ENCODE peak calls at places on chromosome 16, in five cellular contexts. F is activated T-cell treated with anti-CD3 and anti-CD28 coated beads, Interleukin-2, amount 50 U/mL, for 72 hours; H is type B pancreatic cell; R is mesendoderm; L is activated CD8-positive, alpha-beta memory T cell treated with anti-CD3 and anti-CD28 coated beads for 48 hours. Q is an unnamed sample.

GRCh38 chr16:17335826-17336492 is 134.8 kb downstream of the XYLT1 start:
- DNase-seq in F (no peak), H (no peak), R (no peak), L (no peak), Q (no peak)

GRCh38 chr16:24553983-24554382 is 14.6 kb downstream of the RBBP6 start:
- DNase-seq in F (no peak), H (no peak), R (no peak), L (no peak), Q (peak; percentile 52)

GRCh38 chr16:17161034-17161433 is 309.7 kb downstream of the XYLT1 start:
- DNase-seq in F (no peak), H (no peak), R (no peak), L (no peak), Q (no peak)

GRCh38 chr16:802914-803750 is 2.6 kb upstream of the GNG13 start:
- DNase-seq in F (no peak), H (no peak), R (no peak), L (no peak), Q (no peak)

GRCh38 chr16:87822002-87822390 is 47.3 kb downstream of the SLC7A5 start:
- DNase-seq in F (no peak), H (no peak), R (no peak), L (no peak), Q (no peak)

GRCh38 chr16:87582221-87582965 is 19.9 kb upstream of the JPH3 start:
- DNase-seq in F (no peak), H (no peak), R (no peak), L (no peak), Q (peak; percentile 95)

GRCh38 chr16:5234295-5235050 is 136.9 kb upstream of the EEF2KMT start:
- DNase-seq in F (no peak), H (no peak), R (no peak), L (no peak), Q (no peak)

GRCh38 chr16:74076568-74076967 is 220.0 kb upstream of the PSMD7 start:
- DNase-seq in F (no peak), H (no peak), R (no peak), L (no peak), Q (no peak)

GRCh38 chr16:27223701-27224100 is 20.4 kb downstream of the KDM8 start:
- DNase-seq in F (no peak), H (no peak), R (no peak), L (no peak), Q (no peak)

GRCh38 chr16:58098207-58099096 is 30.7 kb downstream of the CFAP20 start:
- DNase-seq in F (no peak), H (no peak), R (peak; percentile 51), L (no peak), Q (peak; percentile 26)

GRCh38 chr16:81632392-81633146 is 146.5 kb upstream of the PLCG2 start:
- DNase-seq in F (peak; percentile 89), H (no peak), R (no peak), L (peak; percentile 48), Q (no peak)

GRCh38 chr16:20675488-20676267 is 21.8 kb downstream of the ACSM1 start:
- DNase-seq in F (peak; percentile 25), H (no peak), R (peak; percentile 95), L (no peak), Q (peak; percentile 16)

GRCh38 chr16:67199011-67199807 is at the start of gene ELMO3:
- DNase-seq in F (no peak), H (no peak), R (peak; percentile 90), L (no peak), Q (no peak)

GRCh38 chr16:89350701-89351380 is 133.3 kb downstream of the ZNF778 start:
- DNase-seq in F (peak; percentile 76), H (no peak), R (no peak), L (no peak), Q (no peak)

GRCh38 chr16:49725651-49726050 is 130.3 kb downstream of the ZNF423 start:
- DNase-seq in F (no peak), H (no peak), R (no peak), L (no peak), Q (no peak)

GRCh38 chr16:67543582-67543981 is 15.0 kb downstream of the RIPOR1 start:
- DNase-seq in F (no peak), H (no peak), R (no peak), L (no peak), Q (no peak)

GRCh38 chr16:57196276-57196675 is 10.1 kb downstream of the RSPRY1 start:
- DNase-seq in F (no peak), H (no peak), R (no peak), L (no peak), Q (peak; percentile 33)

GRCh38 chr16:46638947-46639925 is 18.1 kb upstream of the SHCBP1 start:
- DNase-seq in F (no peak), H (no peak), R (no peak), L (no peak), Q (peak; percentile 52)

GRCh38 chr16:11672206-11673090 is 4.2 kb downstream of the SNN start:
- DNase-seq in F (no peak), H (no peak), R (no peak), L (no peak), Q (no peak)

GRCh38 chr16:14301150-14302030 is 230.3 kb downstream of the MRTFB start:
- DNase-seq in F (peak; percentile 25), H (no peak), R (peak; percentile 65), L (no peak), Q (peak; percentile 24)

GRCh38 chr16:87705780-87706277 is 60.0 kb downstream of the KLHDC4 start:
- DNase-seq in F (no peak), H (no peak), R (no peak), L (no peak), Q (no peak)

GRCh38 chr16:56729351-56729735 is 586 bp upstream of the NUP93 start:
- DNase-seq in F (no peak), H (no peak), R (no peak), L (no peak), Q (no peak)

GRCh38 chr16:1771072-1771863 is at the start of gene NME3:
- DNase-seq in F (peak; percentile 87), H (no peak), R (peak; percentile 57), L (peak; percentile 63), Q (peak; percentile 50)

GRCh38 chr16:4317471-4318170 is 1.8 kb downstream of the GLIS2 start:
- DNase-seq in F (no peak), H (no peak), R (no peak), L (no peak), Q (peak; percentile 62)

GRCh38 chr16:84699712-84700517 is at the start of gene USP10:
- DNase-seq in F (peak; percentile 88), H (peak; percentile 91), R (peak; percentile 91), L (peak; percentile 80), Q (peak; percentile 55)

GRCh38 chr16:88638323-88639230 is at the start of gene IL17C:
- DNase-seq in F (no peak), H (no peak), R (no peak), L (no peak), Q (no peak)

GRCh38 chr16:371729-372521 is 1.6 kb upstream of the MRPL28 start:
- DNase-seq in F (no peak), H (no peak), R (no peak), L (no peak), Q (no peak)

GRCh38 chr16:79902351-79902750 is 301.8 kb upstream of the MAF start:
- DNase-seq in F (no peak), H (no peak), R (no peak), L (no peak), Q (no peak)

Q was measured in fibroblast of the aortic adventitia.